ENCODE peak calls at places on chromosomes 12 and 14, in nine cellular contexts. One of them, this sample, is unnamed.

GRCh38 chr12:121248611-121249010 is 38.7 kb downstream of the P2RX4 start:
- DNase-seq in NCI-H1105: no peak
- DNase-seq in mesenteric fat pad: no peak
- DNase-seq in testis: no peak
- DNase-seq in stimulated activated naive CD8-positive, alpha-beta T cell treated with anti-CD3 and anti-CD28 coated beads, Interleukin-15, Interleukin-2, amounts not matched to agents 100 U/mL and 50 U/mL, for 24 hours: no peak
- DNase-seq in MV-4-11: no peak
- DNase-seq in naive thymus-derived CD8-positive, alpha-beta T cell: no peak
- DNase-seq in transverse colon: peak; percentile 74
- DNase-seq in IMR-90: no peak
- DNase-seq in this sample: no peak

GRCh38 chr14:29681308-29681707 is 246.3 kb downstream of the PRKD1 start:
- DNase-seq in transverse colon: no peak
- DNase-seq in mesenteric fat pad: no peak
- DNase-seq in NCI-H1105: no peak
- DNase-seq in MV-4-11: no peak
- DNase-seq in testis: no peak
- DNase-seq in naive thymus-derived CD8-positive, alpha-beta T cell: no peak
- DNase-seq in IMR-90: peak; percentile 26
- DNase-seq in stimulated activated naive CD8-positive, alpha-beta T cell treated with anti-CD3 and anti-CD28 coated beads, Interleukin-15, Interleukin-2, amounts not matched to agents 100 U/mL and 50 U/mL, for 24 hours: no peak
- DNase-seq in this sample: no peak

GRCh38 chr12:46477541-46477940 is 105.0 kb upstream of the SLC38A2 start:
- DNase-seq in stimulated activated naive CD8-positive, alpha-beta T cell treated with anti-CD3 and anti-CD28 coated beads, Interleukin-15, Interleukin-2, amounts not matched to agents 100 U/mL and 50 U/mL, for 24 hours: no peak
- DNase-seq in naive thymus-derived CD8-positive, alpha-beta T cell: no peak
- DNase-seq in IMR-90: no peak
- DNase-seq in testis: no peak
- DNase-seq in NCI-H1105: no peak
- DNase-seq in mesenteric fat pad: no peak
- DNase-seq in transverse colon: no peak
- DNase-seq in MV-4-11: no peak
- DNase-seq in this sample: no peak

GRCh38 chr14:77989441-77989891 is 180.7 kb upstream of the NRXN3 start:
- DNase-seq in testis: no peak
- DNase-seq in NCI-H1105: no peak
- DNase-seq in IMR-90: no peak
- DNase-seq in naive thymus-derived CD8-positive, alpha-beta T cell: no peak
- DNase-seq in mesenteric fat pad: no peak
- DNase-seq in MV-4-11: no peak
- DNase-seq in transverse colon: no peak
- DNase-seq in stimulated activated naive CD8-positive, alpha-beta T cell treated with anti-CD3 and anti-CD28 coated beads, Interleukin-15, Interleukin-2, amounts not matched to agents 100 U/mL and 50 U/mL, for 24 hours: no peak
- DNase-seq in this sample: no peak

GRCh38 chr14:34810028-34810427 is 65.1 kb downstream of the BAZ1A start:
- DNase-seq in mesenteric fat pad: no peak
- DNase-seq in NCI-H1105: no peak
- DNase-seq in transverse colon: no peak
- DNase-seq in testis: no peak
- DNase-seq in IMR-90: no peak
- DNase-seq in naive thymus-derived CD8-positive, alpha-beta T cell: no peak
- DNase-seq in MV-4-11: no peak
- DNase-seq in stimulated activated naive CD8-positive, alpha-beta T cell treated with anti-CD3 and anti-CD28 coated beads, Interleukin-15, Interleukin-2, amounts not matched to agents 100 U/mL and 50 U/mL, for 24 hours: no peak
- DNase-seq in this sample: no peak

GRCh38 chr12:2267624-2268477 is 215.1 kb downstream of the CACNA1C start:
- DNase-seq in testis: no peak
- DNase-seq in mesenteric fat pad: no peak
- DNase-seq in IMR-90: peak; percentile 54
- DNase-seq in NCI-H1105: no peak
- DNase-seq in MV-4-11: no peak
- DNase-seq in transverse colon: no peak
- DNase-seq in naive thymus-derived CD8-positive, alpha-beta T cell: no peak
- DNase-seq in stimulated activated naive CD8-positive, alpha-beta T cell treated with anti-CD3 and anti-CD28 coated beads, Interleukin-15, Interleukin-2, amounts not matched to agents 100 U/mL and 50 U/mL, for 24 hours: no peak
- DNase-seq in this sample: peak; percentile 26

GRCh38 chr14:60266021-60266937 is 17.3 kb downstream of the PPM1A start:
- DNase-seq in stimulated activated naive CD8-positive, alpha-beta T cell treated with anti-CD3 and anti-CD28 coated beads, Interleukin-15, Interleukin-2, amounts not matched to agents 100 U/mL and 50 U/mL, for 24 hours: no peak
- DNase-seq in MV-4-11: no peak
- DNase-seq in transverse colon: no peak
- DNase-seq in NCI-H1105: no peak
- DNase-seq in IMR-90: no peak
- DNase-seq in naive thymus-derived CD8-positive, alpha-beta T cell: no peak
- DNase-seq in testis: peak; percentile 32
- DNase-seq in mesenteric fat pad: no peak
- DNase-seq in this sample: no peak

GRCh38 chr14:101232340-101233015 is 328.8 kb upstream of the DIO3 start:
- DNase-seq in stimulated activated naive CD8-positive, alpha-beta T cell treated with anti-CD3 and anti-CD28 coated beads, Interleukin-15, Interleukin-2, amounts not matched to agents 100 U/mL and 50 U/mL, for 24 hours: no peak
- DNase-seq in transverse colon: no peak
- DNase-seq in NCI-H1105: no peak
- DNase-seq in MV-4-11: no peak
- DNase-seq in testis: no peak
- DNase-seq in IMR-90: peak; percentile 24
- DNase-seq in mesenteric fat pad: peak; percentile 72
- DNase-seq in naive thymus-derived CD8-positive, alpha-beta T cell: peak; percentile 14
- DNase-seq in this sample: no peak

GRCh38 chr14:100290607-100291304 is 15.5 kb downstream of the SLC25A29 start:
- DNase-seq in stimulated activated naive CD8-positive, alpha-beta T cell treated with anti-CD3 and anti-CD28 coated beads, Interleukin-15, Interleukin-2, amounts not matched to agents 100 U/mL and 50 U/mL, for 24 hours: no peak
- DNase-seq in mesenteric fat pad: peak; percentile 47
- DNase-seq in transverse colon: no peak
- DNase-seq in testis: no peak
- DNase-seq in NCI-H1105: no peak
- DNase-seq in MV-4-11: no peak
- DNase-seq in IMR-90: no peak
- DNase-seq in naive thymus-derived CD8-positive, alpha-beta T cell: no peak
- DNase-seq in this sample: no peak

GRCh38 chr14:99484106-99484505 is 2.9 kb downstream of the CCNK start:
- DNase-seq in testis: no peak
- DNase-seq in transverse colon: no peak
- DNase-seq in MV-4-11: no peak
- DNase-seq in IMR-90: no peak
- DNase-seq in mesenteric fat pad: no peak
- DNase-seq in NCI-H1105: no peak
- DNase-seq in stimulated activated naive CD8-positive, alpha-beta T cell treated with anti-CD3 and anti-CD28 coated beads, Interleukin-15, Interleukin-2, amounts not matched to agents 100 U/mL and 50 U/mL, for 24 hours: no peak
- DNase-seq in naive thymus-derived CD8-positive, alpha-beta T cell: no peak
- DNase-seq in this sample: no peak

GRCh38 chr12:95805864-95806669 is 15.5 kb upstream of the NTN4 start:
- DNase-seq in naive thymus-derived CD8-positive, alpha-beta T cell: no peak
- DNase-seq in MV-4-11: no peak
- DNase-seq in IMR-90: peak; percentile 99
- DNase-seq in mesenteric fat pad: no peak
- DNase-seq in stimulated activated naive CD8-positive, alpha-beta T cell treated with anti-CD3 and anti-CD28 coated beads, Interleukin-15, Interleukin-2, amounts not matched to agents 100 U/mL and 50 U/mL, for 24 hours: no peak
- DNase-seq in transverse colon: no peak
- DNase-seq in testis: no peak
- DNase-seq in NCI-H1105: no peak
- DNase-seq in this sample: peak; percentile 97

GRCh38 chr14:95157987-95158712 is 821 bp upstream of the DICER1 start:
- DNase-seq in MV-4-11: no peak
- DNase-seq in naive thymus-derived CD8-positive, alpha-beta T cell: no peak
- DNase-seq in IMR-90: no peak
- DNase-seq in transverse colon: no peak
- DNase-seq in stimulated activated naive CD8-positive, alpha-beta T cell treated with anti-CD3 and anti-CD28 coated beads, Interleukin-15, Interleukin-2, amounts not matched to agents 100 U/mL and 50 U/mL, for 24 hours: no peak
- DNase-seq in NCI-H1105: no peak
- DNase-seq in testis: no peak
- DNase-seq in mesenteric fat pad: no peak
- DNase-seq in this sample: no peak